ENCODE peak calls at places on chromosomes 3 and 15, in nine cellular contexts. One of them, this sample, is unnamed.

GRCh38 chr3:42271786-42272185 is 5.8 kb upstream of the CCK start:
- DNase-seq in HuH-7: no peak
- DNase-seq in MCF 10A: no peak
- DNase-seq in H4: no peak
- DNase-seq in esophagus muscularis mucosa: no peak
- DNase-seq in islet precursor cell: no peak
- DNase-seq in posterior cingulate gyrus: no peak
- DNase-seq in stimulated activated CD4-positive, alpha-beta T cell treated with anti-CD3 and anti-CD28 coated beads, TNF-alpha, amount 100 ng/mL, for 4 hours: no peak
- DNase-seq in T-helper 2 cell: no peak
- DNase-seq in this sample: no peak

GRCh38 chr3:126347543-126348161 is 9.6 kb downstream of the KLF15 start:
- DNase-seq in HuH-7: no peak
- DNase-seq in MCF 10A: no peak
- DNase-seq in H4: no peak
- DNase-seq in esophagus muscularis mucosa: no peak
- DNase-seq in islet precursor cell: peak; percentile 37
- DNase-seq in posterior cingulate gyrus: peak; percentile 72
- DNase-seq in stimulated activated CD4-positive, alpha-beta T cell treated with anti-CD3 and anti-CD28 coated beads, TNF-alpha, amount 100 ng/mL, for 4 hours: no peak
- DNase-seq in T-helper 2 cell: no peak
- DNase-seq in this sample: no peak

GRCh38 chr15:34128898-34129297 is 27.0 kb downstream of the PGBD4 start:
- DNase-seq in HuH-7: no peak
- DNase-seq in MCF 10A: no peak
- DNase-seq in H4: no peak
- DNase-seq in esophagus muscularis mucosa: no peak
- DNase-seq in islet precursor cell: no peak
- DNase-seq in posterior cingulate gyrus: no peak
- DNase-seq in stimulated activated CD4-positive, alpha-beta T cell treated with anti-CD3 and anti-CD28 coated beads, TNF-alpha, amount 100 ng/mL, for 4 hours: no peak
- DNase-seq in T-helper 2 cell: no peak
- DNase-seq in this sample: no peak

GRCh38 chr3:191889781-191890180 is 428.8 kb downstream of the PYDC2 start:
- DNase-seq in HuH-7: no peak
- DNase-seq in MCF 10A: no peak
- DNase-seq in H4: no peak
- DNase-seq in esophagus muscularis mucosa: no peak
- DNase-seq in islet precursor cell: no peak
- DNase-seq in posterior cingulate gyrus: no peak
- DNase-seq in stimulated activated CD4-positive, alpha-beta T cell treated with anti-CD3 and anti-CD28 coated beads, TNF-alpha, amount 100 ng/mL, for 4 hours: no peak
- DNase-seq in T-helper 2 cell: no peak
- DNase-seq in this sample: no peak

GRCh38 chr3:133394561-133395311 is 5.1 kb upstream of the BFSP2 start:
- DNase-seq in HuH-7: no peak
- DNase-seq in MCF 10A: no peak
- DNase-seq in H4: no peak
- DNase-seq in esophagus muscularis mucosa: no peak
- DNase-seq in islet precursor cell: no peak
- DNase-seq in posterior cingulate gyrus: no peak
- DNase-seq in stimulated activated CD4-positive, alpha-beta T cell treated with anti-CD3 and anti-CD28 coated beads, TNF-alpha, amount 100 ng/mL, for 4 hours: no peak
- DNase-seq in T-helper 2 cell: no peak
- DNase-seq in this sample: no peak

GRCh38 chr15:99406120-99406519 is 154.8 kb downstream of the LRRC28 start:
- DNase-seq in HuH-7: no peak
- DNase-seq in MCF 10A: no peak
- DNase-seq in H4: no peak
- DNase-seq in esophagus muscularis mucosa: no peak
- DNase-seq in islet precursor cell: no peak
- DNase-seq in posterior cingulate gyrus: peak; percentile 57
- DNase-seq in stimulated activated CD4-positive, alpha-beta T cell treated with anti-CD3 and anti-CD28 coated beads, TNF-alpha, amount 100 ng/mL, for 4 hours: no peak
- DNase-seq in T-helper 2 cell: no peak
- DNase-seq in this sample: no peak

GRCh38 chr15:57607570-57608000 is 15.9 kb downstream of the MYZAP start:
- DNase-seq in HuH-7: no peak
- DNase-seq in MCF 10A: peak; percentile 95
- DNase-seq in H4: peak; percentile 93
- DNase-seq in esophagus muscularis mucosa: no peak
- DNase-seq in islet precursor cell: peak; percentile 52
- DNase-seq in posterior cingulate gyrus: no peak
- DNase-seq in stimulated activated CD4-positive, alpha-beta T cell treated with anti-CD3 and anti-CD28 coated beads, TNF-alpha, amount 100 ng/mL, for 4 hours: no peak
- DNase-seq in T-helper 2 cell: no peak
- DNase-seq in this sample: no peak

GRCh38 chr15:78358114-78358513 is 18.0 kb downstream of the CRABP1 start:
- DNase-seq in HuH-7: no peak
- DNase-seq in MCF 10A: no peak
- DNase-seq in H4: no peak
- DNase-seq in esophagus muscularis mucosa: no peak
- DNase-seq in islet precursor cell: no peak
- DNase-seq in posterior cingulate gyrus: no peak
- DNase-seq in stimulated activated CD4-positive, alpha-beta T cell treated with anti-CD3 and anti-CD28 coated beads, TNF-alpha, amount 100 ng/mL, for 4 hours: no peak
- DNase-seq in T-helper 2 cell: no peak
- DNase-seq in this sample: no peak

GRCh38 chr15:78930577-78931388 is 14.1 kb downstream of the CTSH start:
- DNase-seq in HuH-7: no peak
- DNase-seq in MCF 10A: peak; percentile 97
- DNase-seq in H4: peak; percentile 94
- DNase-seq in esophagus muscularis mucosa: no peak
- DNase-seq in islet precursor cell: peak; percentile 47
- DNase-seq in posterior cingulate gyrus: peak; percentile 53
- DNase-seq in stimulated activated CD4-positive, alpha-beta T cell treated with anti-CD3 and anti-CD28 coated beads, TNF-alpha, amount 100 ng/mL, for 4 hours: no peak
- DNase-seq in T-helper 2 cell: no peak
- DNase-seq in this sample: no peak

GRCh38 chr3:187293514-187293870 is 2.0 kb upstream of the MASP1 start:
- DNase-seq in HuH-7: no peak
- DNase-seq in MCF 10A: no peak
- DNase-seq in H4: no peak
- DNase-seq in esophagus muscularis mucosa: no peak
- DNase-seq in islet precursor cell: no peak
- DNase-seq in posterior cingulate gyrus: no peak
- DNase-seq in stimulated activated CD4-positive, alpha-beta T cell treated with anti-CD3 and anti-CD28 coated beads, TNF-alpha, amount 100 ng/mL, for 4 hours: no peak
- DNase-seq in T-helper 2 cell: no peak
- DNase-seq in this sample: no peak

GRCh38 chr3:126024049-126024854 is 55.3 kb downstream of the ROPN1B start:
- DNase-seq in HuH-7: no peak
- DNase-seq in MCF 10A: no peak
- DNase-seq in H4: no peak
- DNase-seq in esophagus muscularis mucosa: peak; percentile 75
- DNase-seq in islet precursor cell: no peak
- DNase-seq in posterior cingulate gyrus: no peak
- DNase-seq in stimulated activated CD4-positive, alpha-beta T cell treated with anti-CD3 and anti-CD28 coated beads, TNF-alpha, amount 100 ng/mL, for 4 hours: no peak
- DNase-seq in T-helper 2 cell: no peak
- DNase-seq in this sample: no peak

GRCh38 chr15:64855206-64856000 is 13.7 kb downstream of the PLEKHO2 start:
- DNase-seq in HuH-7: no peak
- DNase-seq in MCF 10A: no peak
- DNase-seq in H4: no peak
- DNase-seq in esophagus muscularis mucosa: no peak
- DNase-seq in islet precursor cell: no peak
- DNase-seq in posterior cingulate gyrus: no peak
- DNase-seq in stimulated activated CD4-positive, alpha-beta T cell treated with anti-CD3 and anti-CD28 coated beads, TNF-alpha, amount 100 ng/mL, for 4 hours: no peak
- DNase-seq in T-helper 2 cell: no peak
- DNase-seq in this sample: no peak

GRCh38 chr3:46071222-46071621 is 43.9 kb upstream of the XCR1 start:
- DNase-seq in HuH-7: no peak
- DNase-seq in MCF 10A: no peak
- DNase-seq in H4: no peak
- DNase-seq in esophagus muscularis mucosa: no peak
- DNase-seq in islet precursor cell: no peak
- DNase-seq in posterior cingulate gyrus: no peak
- DNase-seq in stimulated activated CD4-positive, alpha-beta T cell treated with anti-CD3 and anti-CD28 coated beads, TNF-alpha, amount 100 ng/mL, for 4 hours: no peak
- DNase-seq in T-helper 2 cell: no peak
- DNase-seq in this sample: no peak

GRCh38 chr3:120258009-120258408 is 27.0 kb downstream of the GPR156 start:
- DNase-seq in HuH-7: no peak
- DNase-seq in MCF 10A: no peak
- DNase-seq in H4: no peak
- DNase-seq in esophagus muscularis mucosa: no peak
- DNase-seq in islet precursor cell: no peak
- DNase-seq in posterior cingulate gyrus: no peak
- DNase-seq in stimulated activated CD4-positive, alpha-beta T cell treated with anti-CD3 and anti-CD28 coated beads, TNF-alpha, amount 100 ng/mL, for 4 hours: no peak
- DNase-seq in T-helper 2 cell: no peak
- DNase-seq in this sample: no peak

GRCh38 chr15:99618941-99619411 is 53.2 kb downstream of the MEF2A start:
- DNase-seq in HuH-7: no peak
- DNase-seq in MCF 10A: peak; percentile 28
- DNase-seq in H4: no peak
- DNase-seq in esophagus muscularis mucosa: no peak
- DNase-seq in islet precursor cell: peak; percentile 56
- DNase-seq in posterior cingulate gyrus: peak; percentile 44
- DNase-seq in stimulated activated CD4-positive, alpha-beta T cell treated with anti-CD3 and anti-CD28 coated beads, TNF-alpha, amount 100 ng/mL, for 4 hours: no peak
- DNase-seq in T-helper 2 cell: no peak
- DNase-seq in this sample: no peak

This sample was measured in CD8-positive, alpha-beta memory T cell.